ENCODE peak calls at places on chromosomes 16 and 17, in four cellular contexts. T is H54, Q is MV-4-11, F is NCI-H1048. A is an unnamed sample.
A peak's percentile ranks its signal among the peaks of the same experiment; 100 is the strongest.

GRCh38 chr16:53043986-53044571 is 8.6 kb downstream of the CHD9NB start:
- DNase-seq in T (no peak), Q (no peak), F (no peak), A (no peak)

GRCh38 chr16:46811682-46812081 is 19.3 kb downstream of the C16orf87 start:
- DNase-seq in T (no peak), Q (no peak), F (no peak), A (no peak)

GRCh38 chr16:23013484-23013883 is 135.8 kb downstream of the USP31 start:
- DNase-seq in T (no peak), Q (peak; percentile 2), F (no peak), A (no peak)

GRCh38 chr16:73063854-73064226 is 15.9 kb upstream of the ZFHX3 start:
- DNase-seq in T (no peak), Q (no peak), F (no peak), A (no peak)

GRCh38 chr17:56144205-56144604 is 9.1 kb upstream of the ANKFN1 start:
- DNase-seq in T (no peak), Q (no peak), F (no peak), A (peak; percentile 43)

GRCh38 chr17:29722411-29723198 is 99.9 kb upstream of the CORO6 start:
- DNase-seq in T (no peak), Q (peak; percentile 97), F (no peak), A (no peak)

GRCh38 chr16:27853101-27853500 is 210.4 kb downstream of the GSG1L start:
- DNase-seq in T (no peak), Q (no peak), F (no peak), A (no peak)

GRCh38 chr16:17171250-17172143 is 299.3 kb downstream of the XYLT1 start:
- DNase-seq in T (no peak), Q (peak; percentile 94), F (no peak), A (no peak)

GRCh38 chr17:34556384-34556783 is 23.0 kb upstream of the TMEM132E start:
- DNase-seq in T (no peak), Q (no peak), F (no peak), A (no peak)

GRCh38 chr16:84603115-84603816 is 14.6 kb downstream of the COTL1 start:
- DNase-seq in T (peak; percentile 77), Q (peak; percentile 84), F (no peak), A (no peak)

GRCh38 chr17:52986056-52986662 is 827.6 kb upstream of the CA10 start:
- DNase-seq in T (no peak), Q (no peak), F (no peak), A (peak; percentile 32)

GRCh38 chr16:53805747-53806146 is 101.8 kb downstream of the FTO start:
- DNase-seq in T (no peak), Q (no peak), F (no peak), A (no peak)

GRCh38 chr17:67013891-67014290 is 30.5 kb upstream of the CACNG1 start:
- DNase-seq in T (no peak), Q (no peak), F (no peak), A (no peak)

GRCh38 chr16:84166796-84167695 is 19.8 kb downstream of the TAF1C start:
- DNase-seq in T (no peak), Q (no peak), F (no peak), A (no peak)

GRCh38 chr16:19524866-19525723 is 1.4 kb downstream of the CCP110 start:
- DNase-seq in T (no peak), Q (no peak), F (no peak), A (no peak)

GRCh38 chr17:71878271-71878670 is 242.5 kb upstream of the SOX9 start:
- DNase-seq in T (no peak), Q (no peak), F (no peak), A (no peak)

GRCh38 chr17:43608313-43608712 is 53.4 kb downstream of the MEOX1 start:
- DNase-seq in T (no peak), Q (peak; percentile 35), F (no peak), A (no peak)

A was measured in D341Med.